ENCODE peak calls at places on chromosomes 6 and 20, in five cellular contexts. I is H1, U is trophoblast cell, A is neuronal stem cell, K is mesenchymal stem cell. M is an unnamed sample.

GRCh38 chr6:150333592-150333954 is 35.2 kb upstream of the IYD start:
- DNase-seq in I (no peak), U (no peak), A (no peak), K (no peak), M (no peak)

GRCh38 chr20:25271486-25272222 is 23.8 kb downstream of the PYGB start:
- DNase-seq in I (no peak), U (no peak), A (no peak), K (no peak), M (no peak)

GRCh38 chr6:135182993-135183531 is 2.0 kb downstream of the MYB start:
- DNase-seq in I (no peak), U (peak; percentile 61), A (peak; percentile 12), K (no peak), M (peak; percentile 63)

GRCh38 chr6:149749594-149750135 is at the start of gene PCMT1:
- DNase-seq in I (peak; percentile 73), U (peak; percentile 98), A (peak; percentile 92), K (peak; percentile 90), M (peak; percentile 92)

GRCh38 chr6:125797120-125797933 is 6.6 kb downstream of the NCOA7 start:
- DNase-seq in I (no peak), U (no peak), A (no peak), K (no peak), M (no peak)

GRCh38 chr6:52361945-52362442 is at the start of gene PAQR8:
- DNase-seq in I (no peak), U (peak; percentile 76), A (peak; percentile 56), K (peak; percentile 61), M (peak; percentile 45)

GRCh38 chr6:50124572-50124971 is 74.8 kb upstream of the DEFB112 start:
- DNase-seq in I (no peak), U (peak; percentile 67), A (no peak), K (no peak), M (no peak)

GRCh38 chr6:138278326-138278725 is 60.0 kb upstream of the PBOV1 start:
- DNase-seq in I (no peak), U (no peak), A (peak; percentile 9), K (peak; percentile 47), M (peak; percentile 49)

GRCh38 chr20:50366270-50367103 is 143.7 kb upstream of the PTPN1 start:
- DNase-seq in I (no peak), U (peak; percentile 29), A (no peak), K (peak; percentile 92), M (no peak)

GRCh38 chr20:47326718-47327137 is 29.8 kb downstream of the ZMYND8 start:
- DNase-seq in I (no peak), U (peak; percentile 76), A (no peak), K (peak; percentile 83), M (no peak)

GRCh38 chr6:25173232-25173631 is 105.9 kb upstream of the CARMIL1 start:
- DNase-seq in I (no peak), U (no peak), A (no peak), K (peak; percentile 40), M (no peak)

GRCh38 chr6:12196326-12196936 is 93.7 kb upstream of the EDN1 start:
- DNase-seq in I (no peak), U (no peak), A (no peak), K (peak; percentile 22), M (no peak)

GRCh38 chr6:81909981-81910910 is 157.8 kb upstream of the TENT5A start:
- DNase-seq in I (no peak), U (no peak), A (no peak), K (peak; percentile 35), M (no peak)

GRCh38 chr20:19275038-19275629 is 62.7 kb downstream of the SLC24A3 start:
- DNase-seq in I (no peak), U (peak; percentile 47), A (no peak), K (no peak), M (no peak)
- H2BK12ac ChIP-seq in I (no peak overlapping the region), U (no peak overlapping the region), A (no peak overlapping the region), K (no peak overlapping the region), M (no peak overlapping the region)

GRCh38 chr6:2270049-2270448 is 24.6 kb upstream of the GMDS start:
- DNase-seq in I (no peak), U (no peak), A (no peak), K (no peak), M (no peak)

GRCh38 chr6:2275207-2275891 is 29.9 kb upstream of the GMDS start:
- DNase-seq in I (no peak), U (no peak), A (no peak), K (peak; percentile 40), M (no peak)

GRCh38 chr6:2275892-2276242 is 30.5 kb upstream of the GMDS start:
- DNase-seq in I (no peak), U (no peak), A (no peak), K (no peak), M (no peak)
- H4K91ac ChIP-seq in I (no peak overlapping the region), U (no peak overlapping the region), A (no peak overlapping the region), K (no peak overlapping the region), M (no peak overlapping the region)

GRCh38 chr6:73017473-73017872 is 207.8 kb downstream of the KHDC1L start:
- DNase-seq in I (no peak), U (no peak), A (no peak), K (no peak), M (no peak)

GRCh38 chr6:73006161-73006560 is 219.1 kb downstream of the KHDC1L start:
- DNase-seq in I (no peak), U (no peak), A (no peak), K (no peak), M (no peak)

DNA sequence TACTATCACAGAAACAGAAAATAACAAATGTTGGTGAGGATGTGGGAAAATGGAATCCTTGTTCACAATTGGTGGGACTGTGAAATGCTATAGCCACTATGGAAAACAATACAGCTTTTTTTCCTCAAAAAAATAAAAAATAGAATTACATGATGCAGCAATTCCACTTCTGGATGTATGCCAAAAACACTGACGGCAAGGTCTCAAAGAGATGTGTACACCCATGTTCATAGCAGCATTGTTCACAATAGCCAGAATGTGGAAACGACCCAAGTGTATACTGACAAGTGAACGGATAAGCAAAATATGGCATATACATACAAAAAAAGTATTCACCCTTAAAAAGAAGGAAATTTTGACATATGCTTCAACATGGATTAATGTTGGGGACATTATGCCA is 213.4 kb downstream of the KHDC1L start:
- DNase-seq in I (no peak), U (no peak), A (no peak), K (no peak), M (no peak)
- H3K4me1 ChIP-seq in I (no peaks in the 10 kb centered on the region), U (no peaks in the 10 kb centered on the region), A (peaks cover 2% of the 10 kb centered on the region), K (no peaks in the 10 kb centered on the region), M (no peaks in the 10 kb centered on the region)

DNA sequence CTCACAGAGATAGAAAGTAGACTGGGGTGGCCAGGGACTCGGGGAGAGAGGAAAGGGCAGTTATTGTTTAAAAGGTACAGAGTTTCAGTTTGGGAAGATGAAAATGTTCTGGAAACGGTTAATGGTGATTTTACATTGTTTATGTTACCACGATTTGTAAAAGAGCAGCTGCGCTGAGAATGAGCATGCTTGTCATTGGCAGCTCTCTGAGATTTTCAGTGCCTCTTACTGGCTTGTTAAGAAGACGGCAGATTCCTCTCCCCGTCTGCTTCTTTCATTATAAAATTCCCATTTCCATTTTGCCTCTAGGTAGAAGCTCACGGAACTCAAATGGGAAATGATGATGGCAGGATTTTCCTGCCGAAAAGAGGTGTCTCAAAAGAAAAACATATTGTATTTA is 39.7 kb upstream of the PPP1R3G start:
- DNase-seq in I (no peak), U (no peak), A (no peak), K (no peak), M (no peak)
- H2BK12ac ChIP-seq in I (no peak overlapping the region), U (no peak overlapping the region), A (no peak overlapping the region), K (no peak overlapping the region), M (no peak overlapping the region)

GRCh38 chr6:147651249-147652063 is 143.0 kb downstream of the SAMD5 start:
- DNase-seq in I (no peak), U (peak; percentile 81), A (no peak), K (peak; percentile 34), M (peak; percentile 46)
- H4K91ac ChIP-seq in I (no peak overlapping the region), U (no peak overlapping the region), A (no peak overlapping the region), K (no peak overlapping the region), M (no peak overlapping the region)

M was measured in H9.